ENCODE peak calls at places on chromosomes 16 and 17, in seven cellular contexts. Q is fibroblast of pulmonary artery; G is cardiac muscle cell; W is fibroblast of mammary gland; J is sigmoid colon; V is body of pancreas; S is activated CD8-positive, alpha-beta T cell treated with anti-CD3 and anti-CD28 coated beads for 36 hours. P is an unnamed sample.

GRCh38 chr17:9644910-9645751 is at the start of gene USP43:
- DNase-seq in V (peak; percentile 75), J (no peak), Q (no peak), S (peak; percentile 66), W (peak; percentile 6), G (peak; percentile 23), P (peak; percentile 59)

GRCh38 chr16:2858245-2859025 is 465 bp upstream of the PRSS22 start:
- DNase-seq in W (no peak), J (no peak), V (peak; percentile 97), Q (no peak), G (no peak), S (no peak), P (peak; percentile 28)

GRCh38 chr16:67155305-67156145 is 4.2 kb downstream of the TRADD start:
- DNase-seq in V (peak; percentile 78), W (peak; percentile 67), G (peak; percentile 83), Q (peak; percentile 81), J (peak; percentile 85), S (peak; percentile 80), P (peak; percentile 92)

GRCh38 chr17:75511610-75512575 is 3.4 kb downstream of the CASKIN2 start:
- DNase-seq in S (no peak), V (peak; percentile 82), Q (no peak), J (no peak), G (peak; percentile 30), W (no peak), P (no peak)

GRCh38 chr17:61149106-61149505 is 250.5 kb upstream of the TBX2 start:
- DNase-seq in S (no peak), V (no peak), Q (no peak), W (no peak), J (no peak), G (no peak), P (no peak)

GRCh38 chr17:28385037-28385797 is 13.7 kb downstream of the SARM1 start:
- DNase-seq in J (no peak), Q (no peak), W (no peak), V (peak; percentile 57), S (peak; percentile 47), G (no peak), P (no peak)

GRCh38 chr16:86072328-86073102 is 173.6 kb downstream of the IRF8 start:
- DNase-seq in S (peak; percentile 67), J (peak; percentile 89), W (peak; percentile 70), Q (peak; percentile 82), G (peak; percentile 80), V (peak; percentile 67), P (peak; percentile 83)

GRCh38 chr17:6862122-6862521 is 30.6 kb upstream of the TEKT1 start:
- DNase-seq in J (no peak), G (no peak), V (no peak), S (no peak), W (no peak), Q (no peak), P (no peak)

GRCh38 chr17:55005520-55005919 is 37.0 kb downstream of the STXBP4 start:
- DNase-seq in J (no peak), G (peak; percentile 38), W (peak; percentile 32), V (no peak), S (peak; percentile 15), Q (peak; percentile 34), P (no peak)

GRCh38 chr16:57316390-57317017 is 32.0 kb upstream of the PLLP start:
- DNase-seq in W (peak; percentile 90), S (no peak), Q (peak; percentile 96), J (peak; percentile 85), G (peak; percentile 95), V (no peak), P (no peak)

GRCh38 chr16:3444032-3444388 is 530 bp downstream of the NAA60 start:
- DNase-seq in G (peak; percentile 79), S (peak; percentile 75), J (no peak), V (no peak), Q (peak; percentile 81), W (peak; percentile 85), P (no peak)

GRCh38 chr17:65593870-65594584 is 32.6 kb upstream of the AXIN2 start:
- DNase-seq in J (no peak), W (no peak), V (no peak), S (peak; percentile 39), G (peak; percentile 37), Q (peak; percentile 26), P (no peak)

GRCh38 chr16:3292604-3293003 is 9.3 kb downstream of the ZNF263 start:
- DNase-seq in W (no peak), J (no peak), V (no peak), G (no peak), S (no peak), Q (no peak), P (no peak)

GRCh38 chr17:52105601-52106000 is 52.9 kb downstream of the CA10 start:
- DNase-seq in V (no peak), J (no peak), Q (no peak), G (no peak), W (peak; percentile 6), S (no peak), P (no peak)

GRCh38 chr17:79630120-79630519 is 19.3 kb upstream of the RBFOX3 start:
- DNase-seq in Q (no peak), J (peak; percentile 25), W (no peak), V (no peak), S (no peak), G (no peak), P (no peak)

GRCh38 chr17:5592382-5592781 is 8.1 kb upstream of the NLRP1 start:
- DNase-seq in W (peak; percentile 56), J (no peak), V (no peak), G (peak; percentile 62), Q (peak; percentile 63), S (no peak), P (peak; percentile 59)

GRCh38 chr16:8655184-8655717 is 19.2 kb upstream of the ABAT start:
- DNase-seq in W (peak; percentile 40), V (peak; percentile 38), G (peak; percentile 27), Q (peak; percentile 63), J (no peak), S (peak; percentile 65), P (peak; percentile 55)

GRCh38 chr17:29870836-29871430 is 59.1 kb downstream of the SSH2 start:
- DNase-seq in V (no peak), G (no peak), W (no peak), Q (no peak), J (no peak), S (no peak), P (no peak)

GRCh38 chr16:4006441-4006989 is 109.7 kb downstream of the ADCY9 start:
- DNase-seq in W (no peak), S (no peak), Q (no peak), V (no peak), J (no peak), G (no peak), P (no peak)

GRCh38 chr17:63150994-63151464 is 185.0 kb downstream of the TANC2 start:
- DNase-seq in Q (peak; percentile 23), S (no peak), J (no peak), G (peak; percentile 17), W (peak; percentile 77), V (no peak), P (no peak)

GRCh38 chr17:1905190-1905919 is 75.5 kb downstream of the RPA1 start:
- DNase-seq in G (no peak), V (no peak), S (no peak), J (no peak), W (no peak), Q (no peak), P (no peak)

GRCh38 chr17:1906622-1907021 is 76.8 kb downstream of the RPA1 start:
- DNase-seq in V (no peak), S (no peak), J (no peak), Q (no peak), G (peak; percentile 21), W (no peak), P (no peak)

GRCh38 chr17:1907818-1908698 is 78.3 kb downstream of the RPA1 start:
- DNase-seq in S (peak; percentile 17), G (peak; percentile 64), Q (peak; percentile 48), W (peak; percentile 28), J (no peak), V (no peak), P (no peak)

GRCh38 chr17:1908699-1909309 is 79.0 kb downstream of the RPA1 start:
- DNase-seq in W (peak; percentile 77), G (peak; percentile 83), Q (peak; percentile 83), V (peak; percentile 74), J (peak; percentile 75), S (peak; percentile 62), P (peak; percentile 78)

DNA sequence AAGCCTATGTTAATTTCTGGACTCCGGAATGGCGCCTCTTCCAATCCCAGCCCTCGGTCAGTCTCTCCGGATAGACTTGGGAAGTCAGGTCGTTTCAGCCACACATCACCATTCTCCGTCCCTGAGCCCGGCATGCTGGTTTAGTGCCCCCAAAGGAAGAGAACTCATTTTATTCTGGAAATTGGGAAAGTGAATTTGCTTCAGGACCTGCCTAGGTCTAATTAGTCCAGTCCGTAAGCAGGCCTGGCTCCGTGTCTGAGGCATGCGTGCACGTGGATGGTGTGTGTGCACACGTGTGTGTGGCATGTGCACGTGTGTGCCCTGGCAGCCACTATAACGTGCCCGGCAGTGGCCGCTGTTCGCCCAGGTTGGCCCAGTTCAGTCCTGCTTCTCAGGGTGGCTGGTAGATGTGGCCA is 77.4 kb downstream of the RPA1 start:
- DNase-seq in J (no peak), V (peak; percentile 22), W (no peak), G (no peak), Q (no peak), S (no peak), P (no peak)
- TF ChIP-seq CTCF in J (no peak), V (no peak), W (no peak), G (no peak), Q (no peak), S (no peak), P (no peak)

DNA sequence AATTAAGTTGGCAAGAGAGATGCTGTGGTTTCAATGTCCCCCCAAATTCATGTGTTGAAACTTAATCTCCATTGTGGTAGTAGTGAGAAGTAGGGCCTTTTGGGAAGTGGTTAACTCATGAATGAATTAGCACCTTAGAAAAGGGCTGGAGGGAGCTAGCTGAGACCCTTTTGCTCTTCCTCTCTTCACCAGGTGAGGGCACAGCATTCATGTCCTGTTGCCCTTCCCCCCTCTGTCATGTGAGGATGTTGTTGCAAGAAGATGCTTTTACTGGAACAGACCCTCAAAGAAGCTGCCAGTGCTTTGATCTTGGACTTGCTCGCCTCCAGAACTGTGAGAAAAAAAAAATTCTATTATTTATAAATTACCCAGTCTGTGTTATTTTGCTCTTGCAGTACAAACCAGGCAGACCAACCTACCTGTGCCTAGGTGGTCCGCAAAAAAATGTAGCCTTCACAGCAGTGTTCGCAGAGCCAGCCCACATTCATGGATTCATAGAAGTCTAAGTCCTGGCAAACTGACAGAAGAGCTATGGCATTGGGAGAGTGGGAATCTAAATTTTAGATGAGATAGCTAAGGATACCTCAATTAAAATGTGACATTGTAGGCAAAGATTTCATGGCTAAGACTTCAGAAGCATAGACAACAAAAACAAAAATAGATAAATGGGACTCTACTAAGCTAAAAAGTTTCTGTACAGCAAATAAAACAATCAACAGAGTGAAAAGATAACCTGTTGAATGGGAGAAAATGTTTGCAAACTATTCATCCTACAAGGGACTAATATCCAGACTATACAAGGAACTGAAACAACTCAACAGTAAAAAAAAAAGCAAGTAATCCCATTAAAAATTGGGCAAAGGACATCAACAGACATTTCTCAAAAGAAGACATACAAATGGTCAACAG is 32.0 kb upstream of the ABCA5 start:
- DNase-seq in V (no peak), G (no peak), W (no peak), S (peak; percentile 47), J (no peak), Q (no peak), P (no peak)
- TF ChIP-seq CTCF in V (no peak), G (no peak), W (no peak), S (peak; percentile 27), J (no peak), Q (no peak), P (peak; percentile 6)

GRCh38 chr16:48317614-48318013 is 67.6 kb downstream of the SIAH1 start:
- DNase-seq in S (peak; percentile 58), W (peak; percentile 75), J (no peak), V (no peak), G (peak; percentile 72), Q (peak; percentile 64), P (no peak)
- TF ChIP-seq CTCF in S (no peak), W (no peak), J (no peak), V (no peak), G (no peak), Q (no peak), P (no peak)

GRCh38 chr16:87150359-87151280 is 166.6 kb downstream of the C16orf95 start:
- DNase-seq in Q (no peak), J (no peak), S (no peak), W (no peak), V (no peak), G (no peak), P (no peak)
- TF ChIP-seq CTCF in Q (no peak), J (no peak), S (no peak), W (no peak), V (no peak), G (no peak), P (no peak)

P was measured in GM13976.